ENCODE peak calls at places on chromosomes 11 and 22, in four cellular contexts. W is IMR-90, B is K562, H is keratinocyte. L is an unnamed sample.

GRCh38 chr11:117986981-117987495 is 844 bp downstream of the IL10RA start:
- DNase-seq in H (no peak), W (no peak), B (no peak), L (no peak)

GRCh38 chr11:116696381-116696941 is 76.3 kb downstream of the BUD13 start:
- DNase-seq in W (no peak), H (peak; percentile 44), B (no peak), L (no peak)

GRCh38 chr11:8726395-8726794 is 43.8 kb downstream of the RPL27A start:
- DNase-seq in W (no peak), B (no peak), H (no peak), L (no peak)

GRCh38 chr11:75966546-75967287 is 151.7 kb downstream of the UVRAG start:
- DNase-seq in H (peak; percentile 5), W (peak; percentile 84), B (no peak), L (peak; percentile 83)

GRCh38 chr22:20550057-20550817 is 42.8 kb downstream of the MED15 start:
- DNase-seq in W (no peak), H (no peak), B (no peak), L (no peak)

GRCh38 chr11:86063536-86063935 is 5.3 kb downstream of the PICALM start:
- DNase-seq in B (no peak), H (no peak), W (no peak), L (peak; percentile 45)

GRCh38 chr11:12174145-12175143 is 64.1 kb downstream of the MICAL2 start:
- DNase-seq in W (peak; percentile 81), B (no peak), H (no peak), L (peak; percentile 21)

GRCh38 chr22:20981787-20982562 is at the start of gene LZTR1:
- DNase-seq in W (peak; percentile 82), B (peak; percentile 100), H (no peak), L (peak; percentile 91)

GRCh38 chr11:64041846-64042245 is 6.1 kb downstream of the FLRT1 start:
- DNase-seq in H (no peak), W (no peak), B (no peak), L (no peak)

GRCh38 chr11:64042301-64042700 is 6.6 kb downstream of the FLRT1 start:
- DNase-seq in W (no peak), B (no peak), H (no peak), L (no peak)

GRCh38 chr11:64039012-64039665 is 3.4 kb downstream of the FLRT1 start:
- DNase-seq in B (no peak), H (no peak), W (no peak), L (no peak)

GRCh38 chr11:64038500-64038899 is 2.8 kb downstream of the FLRT1 start:
- DNase-seq in H (no peak), B (no peak), W (no peak), L (no peak)

DNA sequence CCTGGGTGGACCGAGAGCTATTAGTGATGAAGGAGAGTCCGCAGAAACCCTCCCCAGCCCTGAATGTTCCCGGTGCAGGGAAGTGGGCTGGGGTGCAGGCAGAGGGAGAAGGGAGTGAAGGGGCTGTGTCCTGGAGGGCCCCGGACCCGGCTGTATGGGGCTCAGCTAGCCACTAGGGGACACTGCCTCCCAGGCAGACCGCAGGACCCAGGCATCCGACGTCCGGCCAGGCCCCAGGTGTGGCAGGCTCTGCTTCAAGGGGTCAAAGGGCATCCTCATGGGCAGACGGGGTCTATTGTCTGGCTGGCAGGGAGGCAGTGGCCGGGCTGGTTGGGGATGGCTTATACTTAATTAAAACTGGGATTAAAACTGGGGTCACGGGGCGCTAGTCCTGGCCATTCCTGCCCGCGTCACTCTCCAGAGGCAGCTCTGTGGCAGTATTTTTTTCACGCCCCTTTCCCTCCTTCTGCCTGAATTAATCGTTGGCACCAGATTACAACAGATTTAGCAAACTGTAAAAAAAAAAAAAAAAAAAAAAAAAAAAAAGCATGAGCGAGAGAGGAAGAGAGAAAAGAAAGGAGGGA is 5.0 kb downstream of the FLRT1 start:
- DNase-seq in H (no peak), W (no peak), B (peak; percentile 37), L (no peak)
- H3K9me1 ChIP-seq in H (no peaks in the 10 kb centered on the region), W (no peaks in the 10 kb centered on the region), B (no peaks in the 10 kb centered on the region), L (no peaks in the 10 kb centered on the region)

GRCh38 chr22:48698618-48699017 is 1129.1 kb downstream of the BRD1 start:
- DNase-seq in W (no peak), H (no peak), B (no peak), L (no peak)
- H3K9me1 ChIP-seq in W (no peaks in the 10 kb centered on the region), H (no peaks in the 10 kb centered on the region), B (no peaks in the 10 kb centered on the region), L (no peaks in the 10 kb centered on the region)

DNA sequence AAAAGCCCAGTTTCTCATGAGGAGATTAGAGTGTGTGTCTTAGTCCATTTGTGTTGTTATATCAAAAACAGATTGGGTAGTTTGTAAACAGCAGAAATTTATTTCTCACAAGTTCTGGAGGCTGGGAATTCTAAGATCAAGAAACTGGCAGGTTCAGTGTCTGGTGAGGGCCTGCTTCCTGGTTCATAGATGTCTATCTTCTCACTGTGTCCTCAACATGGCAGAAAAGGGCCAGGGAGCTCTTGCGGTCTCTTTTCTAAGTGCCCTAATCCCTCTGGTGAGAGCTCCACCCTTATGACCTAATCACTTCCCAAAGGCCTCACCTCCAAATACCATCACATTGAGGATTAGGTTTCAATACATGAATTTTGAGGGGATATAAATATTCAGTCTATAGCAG is 25.5 kb upstream of the AMOTL1 start:
- DNase-seq in W (no peak), H (no peak), B (peak; percentile 44), L (no peak)
- H3K9me1 ChIP-seq in W (peaks cover 11% of the 10 kb centered on the region), H (no peaks in the 10 kb centered on the region), B (no peaks in the 10 kb centered on the region), L (no peaks in the 10 kb centered on the region)

GRCh38 chr11:1570896-1571759 is 943 bp downstream of the DUSP8 start:
- DNase-seq in W (no peak), H (no peak), B (no peak), L (no peak)

GRCh38 chr11:1572200-1573076 is at the start of gene DUSP8:
- DNase-seq in H (peak; percentile 40), B (peak; percentile 93), W (peak; percentile 84), L (peak; percentile 80)

GRCh38 chr11:1570531-1570895 is 1.6 kb downstream of the DUSP8 start:
- DNase-seq in W (no peak), H (no peak), B (no peak), L (no peak)

GRCh38 chr11:1573077-1573846 is 1.2 kb upstream of the DUSP8 start:
- DNase-seq in H (no peak), B (no peak), W (no peak), L (no peak)

DNA sequence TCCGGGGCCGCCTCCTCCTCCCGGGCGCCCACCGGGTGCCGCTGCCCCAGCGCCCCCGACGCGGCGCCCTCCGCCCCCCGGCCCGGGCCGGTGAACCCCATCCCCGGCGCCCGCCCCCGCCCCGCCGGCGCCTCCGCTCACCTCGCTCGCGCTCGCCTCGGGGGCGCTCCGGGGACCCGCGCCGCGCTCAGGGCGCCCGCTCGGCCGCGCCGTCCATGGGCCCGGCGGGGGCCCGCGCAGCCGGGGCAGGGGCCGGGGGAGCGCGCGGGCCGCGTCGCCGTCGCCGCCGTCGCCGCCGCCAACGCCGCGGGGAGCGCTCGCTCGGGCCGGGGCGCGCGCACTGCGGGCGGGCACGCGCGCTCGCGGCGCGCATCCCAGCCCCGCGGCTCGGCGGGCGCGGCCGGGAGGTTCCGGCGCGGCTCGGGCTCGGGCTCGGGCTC is 291 bp downstream of the DUSP8 start:
- DNase-seq in W (no peak), H (no peak), B (no peak), L (no peak)
- H3K9me1 ChIP-seq in W (no peaks in the 10 kb centered on the region), H (no peaks in the 10 kb centered on the region), B (peaks cover 3% of the 10 kb centered on the region), L (no peaks in the 10 kb centered on the region)

DNA sequence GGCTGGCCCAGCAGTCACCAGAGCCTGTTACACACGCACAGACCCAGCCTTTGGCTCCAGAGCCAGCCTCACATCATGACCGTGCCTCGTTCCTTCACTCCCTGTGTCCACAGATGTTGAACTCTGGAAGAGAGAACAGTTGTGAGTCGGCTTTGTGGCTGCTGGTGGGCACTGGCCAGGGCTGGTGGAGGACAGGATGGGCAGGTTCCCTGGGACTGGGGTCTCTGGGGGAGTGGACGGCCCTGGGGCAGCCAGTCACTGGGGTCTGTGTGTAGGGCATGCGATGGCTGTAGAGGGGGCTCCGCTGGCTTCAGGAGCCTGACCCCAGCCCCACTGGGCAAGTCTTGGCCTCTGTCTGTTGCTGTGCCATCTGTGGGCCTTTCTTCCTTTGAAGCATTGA is 1070.1 kb downstream of the BRD1 start:
- DNase-seq in W (no peak), B (no peak), H (no peak), L (no peak)
- H3K9me1 ChIP-seq in W (no peaks in the 10 kb centered on the region), B (no peaks in the 10 kb centered on the region), H (no peaks in the 10 kb centered on the region), L (no peaks in the 10 kb centered on the region)

GRCh38 chr22:22673628-22674027 is 29.2 kb downstream of the GGTLC2 start:
- DNase-seq in B (no peak), H (no peak), W (no peak), L (no peak)

GRCh38 chr22:22674473-22674872 is 30.1 kb downstream of the GGTLC2 start:
- DNase-seq in H (no peak), W (no peak), B (no peak), L (no peak)

GRCh38 chr22:22671506-22671905 is 27.1 kb downstream of the GGTLC2 start:
- DNase-seq in B (no peak), W (no peak), H (no peak), L (no peak)

GRCh38 chr22:22670076-22670795 is 25.8 kb downstream of the GGTLC2 start:
- DNase-seq in W (no peak), H (no peak), B (no peak), L (no peak)

DNA sequence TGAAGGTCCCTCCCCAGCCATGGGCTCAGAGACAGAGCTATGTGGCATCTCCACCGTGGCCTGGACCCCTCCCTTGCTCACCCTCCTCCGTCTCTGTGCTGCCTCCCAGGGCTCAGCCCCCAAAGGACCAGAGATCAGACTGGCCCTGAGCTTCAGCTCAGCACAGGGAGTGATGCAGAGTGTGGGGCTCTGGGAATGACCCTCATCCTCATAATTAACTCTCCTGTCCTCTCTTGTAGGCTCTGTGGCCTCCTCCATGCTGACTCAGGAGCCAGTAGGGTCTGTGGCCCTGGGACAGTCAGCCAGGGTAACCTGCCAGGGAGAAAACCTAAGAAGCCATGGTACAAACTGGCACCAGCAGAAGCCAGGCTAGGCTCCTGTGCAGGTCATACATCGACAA is 28.7 kb downstream of the GGTLC2 start:
- DNase-seq in B (no peak), W (no peak), H (no peak), L (no peak)
- H3K9me1 ChIP-seq in B (no peaks in the 10 kb centered on the region), W (no peaks in the 10 kb centered on the region), H (no peaks in the 10 kb centered on the region), L (no peaks in the 10 kb centered on the region)

GRCh38 chr11:133968300-133968699 is 11.5 kb upstream of the IGSF9B start:
- DNase-seq in W (no peak), H (no peak), B (peak; percentile 4), L (no peak)
- H3K9me1 ChIP-seq in W (no peaks in the 10 kb centered on the region), H (no peaks in the 10 kb centered on the region), B (no peaks in the 10 kb centered on the region), L (no peaks in the 10 kb centered on the region)

GRCh38 chr22:32844251-32844650 is 42.7 kb downstream of the TIMP3 start:
- DNase-seq in B (no peak), H (no peak), W (no peak), L (no peak)

GRCh38 chr22:32839776-32840571 is 38.5 kb downstream of the TIMP3 start:
- DNase-seq in H (no peak), B (no peak), W (peak; percentile 41), L (no peak)

GRCh38 chr22:32841175-32841574 is 39.7 kb downstream of the TIMP3 start:
- DNase-seq in H (no peak), B (no peak), W (no peak), L (no peak)

GRCh38 chr22:32842486-32842885 is 41.0 kb downstream of the TIMP3 start:
- DNase-seq in B (no peak), H (no peak), W (peak; percentile 48), L (no peak)

DNA sequence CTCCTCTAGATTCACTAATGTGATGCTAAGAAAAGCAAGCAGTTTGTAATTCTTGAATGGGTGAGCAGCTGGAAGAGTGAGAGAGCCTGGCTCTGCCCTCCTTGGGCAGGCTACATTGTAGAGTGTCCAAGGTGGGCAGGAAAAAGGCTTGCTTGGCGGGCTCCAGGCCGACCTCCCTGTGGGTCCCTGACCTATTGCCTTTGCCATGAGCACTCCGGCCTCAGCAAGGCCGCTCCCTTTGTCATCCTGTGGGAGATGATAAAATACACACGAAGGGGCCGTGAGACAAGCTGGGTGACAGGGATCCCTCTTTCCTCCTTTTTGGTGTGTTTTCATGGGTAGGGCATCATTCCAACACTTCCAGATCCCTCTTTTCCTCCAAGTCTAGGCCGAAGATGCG is 41.8 kb downstream of the TIMP3 start:
- DNase-seq in H (no peak), B (no peak), W (no peak), L (no peak)
- H3K9me1 ChIP-seq in H (no peaks in the 10 kb centered on the region), B (no peaks in the 10 kb centered on the region), W (peaks cover 35% of the 10 kb centered on the region), L (no peaks in the 10 kb centered on the region)